ENCODE peak calls at places on chromosome 22, in six cellular contexts. K is HCT116, L is GM12878, X is K562, D is SK-N-SH, U is H1. J is an unnamed sample.

GRCh38 chr22:28009272-28009827 is 90.3 kb upstream of the PITPNB start:
- DNase-seq in D (peak; percentile 89), L (peak; percentile 9), X (peak; percentile 72), U (peak; percentile 89), K (peak; percentile 49), J (peak; percentile 80)

GRCh38 chr22:37015587-37015878 is 3.7 kb downstream of the TST start:
- DNase-seq in X (no peak), L (no peak), D (no peak), K (no peak), U (no peak), J (no peak)

GRCh38 chr22:23177197-23177596 is 3.1 kb upstream of the BCR start:
- DNase-seq in D (no peak), U (no peak), X (peak; percentile 93), L (no peak), K (no peak), J (no peak)

GRCh38 chr22:25201557-25202273 is 2.1 kb downstream of the CRYBB3 start:
- DNase-seq in D (no peak), K (no peak), U (no peak), X (no peak), L (no peak), J (no peak)

GRCh38 chr22:49103314-49104052 is 724.2 kb downstream of the BRD1 start:
- DNase-seq in U (no peak), L (no peak), D (peak; percentile 73), X (no peak), K (no peak), J (no peak)

GRCh38 chr22:32423664-32424063 is 11.6 kb upstream of the RTCB start:
- DNase-seq in K (no peak), L (no peak), D (no peak), X (no peak), U (no peak), J (no peak)

GRCh38 chr22:26487996-26488395 is 4.3 kb downstream of the SRRD start:
- DNase-seq in K (no peak), D (no peak), L (no peak), U (no peak), X (no peak), J (no peak)

GRCh38 chr22:30288414-30289125 is 735 bp downstream of the CASTOR1 start:
- DNase-seq in K (no peak), U (peak; percentile 59), X (no peak), L (no peak), D (no peak), J (no peak)

GRCh38 chr22:37972527-37972926 is 11.8 kb downstream of the SOX10 start:
- DNase-seq in L (no peak), X (no peak), U (no peak), D (no peak), K (no peak), J (no peak)

GRCh38 chr22:32469799-32470212 is 4.8 kb upstream of the FBXO7 start:
- DNase-seq in K (peak; percentile 13), L (no peak), D (peak; percentile 74), U (no peak), X (peak; percentile 62), J (no peak)

GRCh38 chr22:44392446-44392921 is 79.7 kb upstream of the SHISAL1 start:
- DNase-seq in X (no peak), U (peak; percentile 38), D (no peak), L (no peak), K (no peak), J (no peak)

GRCh38 chr22:23243006-23243573 is 62.8 kb downstream of the BCR start:
- DNase-seq in D (no peak), U (peak; percentile 73), L (peak; percentile 41), X (peak; percentile 79), K (no peak), J (no peak)

DNA sequence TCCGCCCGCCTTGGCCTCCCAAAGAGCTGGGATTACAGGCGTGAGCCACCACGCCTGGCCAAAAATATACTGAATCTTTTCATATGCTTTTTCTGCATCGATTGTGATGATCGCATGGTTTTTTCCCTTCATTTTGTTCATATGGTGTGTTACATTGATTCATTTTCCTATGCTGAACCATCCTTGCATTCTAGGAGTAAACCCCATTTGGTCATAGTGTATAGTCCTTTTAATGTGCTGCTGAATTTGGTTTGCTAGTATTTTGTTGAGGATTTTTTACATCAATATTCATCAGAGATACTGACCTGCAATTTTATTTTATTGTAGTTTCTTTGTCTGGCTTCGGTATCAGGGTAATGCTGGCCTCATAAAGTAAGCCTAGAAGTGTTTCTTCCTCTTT is 12.2 kb downstream of the WBP2NL start:
- DNase-seq in K (no peak), L (no peak), U (no peak), X (no peak), D (no peak), J (no peak)
- TF ChIP-seq JUND in K (no peak), L (no peak), U (no peak), X (no peak), D (no peak), J (no peak)

DNA sequence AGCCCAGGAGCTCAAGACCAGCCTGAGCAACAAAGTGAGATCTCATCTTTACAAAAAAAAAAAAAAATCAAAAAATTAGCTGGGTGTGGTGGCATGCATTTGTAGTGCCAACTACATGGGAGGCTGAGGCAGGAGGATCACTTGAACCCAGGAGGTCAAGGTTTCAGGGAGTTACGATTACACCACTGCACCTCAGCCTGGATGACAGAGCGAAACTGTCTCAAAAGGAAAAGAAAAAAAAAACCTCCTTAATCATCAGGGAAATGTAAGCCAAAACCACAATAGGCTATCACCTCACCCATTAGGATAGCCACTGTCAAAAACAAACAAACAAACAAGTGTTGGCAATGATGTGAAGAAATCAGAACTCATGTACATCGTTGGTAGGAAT is 13.4 kb downstream of the DGCR2 start:
- DNase-seq in U (no peak), D (no peak), X (peak; percentile 60), L (no peak), K (no peak), J (no peak)
- TF ChIP-seq JUND in U (no peak), D (no peak), X (no peak), L (no peak), K (no peak), J (no peak)

GRCh38 chr22:45882881-45883810 is 93.8 kb downstream of the WNT7B start:
- DNase-seq in D (no peak), K (no peak), L (no peak), X (no peak), U (no peak), J (peak; percentile 32)
- TF ChIP-seq JUND in D (no peak), K (no peak), L (no peak), X (no peak), U (no peak), J (no peak)

GRCh38 chr22:19398680-19399079 is 32.9 kb downstream of the HIRA start:
- DNase-seq in K (no peak), L (no peak), X (peak; percentile 46), U (no peak), D (no peak), J (no peak)
- TF ChIP-seq JUND in K (no peak), L (no peak), X (no peak), U (no peak), D (no peak), J (no peak)

DNA sequence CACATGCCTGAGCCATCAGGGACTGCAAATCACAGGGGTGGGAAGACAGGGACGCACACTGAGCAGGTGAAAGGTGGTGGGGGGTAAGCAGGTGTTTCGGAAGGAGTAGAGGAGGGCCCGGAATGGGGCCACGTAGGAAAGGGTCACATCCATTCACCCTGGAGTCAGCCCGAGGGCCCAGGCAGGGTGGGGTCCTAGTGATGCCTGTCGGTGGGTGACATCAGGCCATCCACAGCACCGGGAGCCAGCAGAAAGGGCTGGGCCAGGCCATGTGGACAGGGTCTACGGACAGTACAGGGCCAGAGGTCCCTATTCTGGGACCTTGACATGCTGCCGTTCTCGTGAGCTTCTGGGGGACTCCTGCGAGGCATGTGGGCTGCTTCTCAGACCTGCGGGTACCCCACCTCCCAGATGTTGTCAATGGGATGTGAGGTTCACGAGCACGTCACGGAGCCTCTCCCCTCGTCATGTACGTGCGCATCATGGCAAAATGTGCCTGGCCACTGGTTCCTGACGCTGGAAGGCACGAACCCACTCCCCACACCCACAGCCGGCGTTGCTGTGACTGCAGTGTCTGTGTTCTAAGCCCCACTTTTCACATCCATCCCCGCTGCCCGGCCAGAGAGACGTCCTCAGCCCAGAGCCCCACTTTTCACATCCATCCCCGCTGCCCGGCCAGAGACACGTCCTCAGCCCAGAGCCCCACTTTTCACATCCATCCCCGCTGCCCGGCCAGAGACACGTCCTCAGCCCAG is 84.1 kb downstream of the FBLN1 start:
- DNase-seq in D (no peak), K (no peak), U (no peak), L (no peak), X (no peak), J (no peak)
- TF ChIP-seq JUND in D (no peak), K (no peak), U (no peak), L (no peak), X (no peak), J (no peak)

GRCh38 chr22:40107756-40108437 is 69.8 kb upstream of the TNRC6B start:
- DNase-seq in D (no peak), K (no peak), L (no peak), X (no peak), U (no peak), J (peak; percentile 71)
- TF ChIP-seq JUND in D (no peak), K (no peak), L (no peak), X (no peak), U (no peak), J (no peak)

DNA sequence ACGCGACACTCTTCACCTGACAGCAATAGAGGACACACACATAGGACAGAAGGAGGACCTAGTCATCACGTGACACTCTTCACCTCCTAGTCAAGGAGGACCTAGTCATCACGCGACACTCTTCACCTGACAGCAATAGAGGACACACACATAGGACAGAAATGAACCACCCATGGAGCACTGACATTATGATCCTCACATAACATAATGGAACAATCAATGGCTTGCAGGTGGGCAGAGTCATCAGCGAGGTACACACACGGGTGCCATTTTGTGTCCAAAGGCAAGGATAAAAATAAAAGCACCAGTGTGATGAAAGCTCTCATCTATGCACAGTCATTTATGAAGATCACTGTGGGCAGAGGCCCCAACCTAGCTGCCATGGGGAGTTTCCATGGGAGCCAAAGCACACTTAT is 354.7 kb downstream of the LARGE1 start:
- DNase-seq in L (no peak), X (no peak), D (no peak), U (no peak), K (no peak), J (no peak)
- TF ChIP-seq JUND in L (no peak), X (no peak), D (no peak), U (no peak), K (no peak), J (no peak)

J was measured in T47D.